ENCODE peak calls at places on chromosomes 11 and 22, in ten cellular contexts. A is fibroblast of mammary gland, H is left ventricle myocardium inferior, U is WTC11, Z is fibroblast of pulmonary artery, Y is MM.1S, E is AG04449, C is neural progenitor cell, X is cardiac fibroblast, O is stomach. G is an unnamed sample.
A peak's percentile ranks its signal among the peaks of the same experiment; 100 is the strongest.

GRCh38 chr22:30290318-30290678 is 993 bp upstream of the CASTOR1 start:
- DNase-seq in A (no peak), H (no peak), U (no peak), Z (no peak), Y (no peak), E (no peak), C (no peak), X (no peak), O (no peak), G (peak; percentile 57)

GRCh38 chr22:45290410-45290936 is 5.7 kb downstream of the UPK3A start:
- DNase-seq in A (peak; percentile 73), H (no peak), U (peak; percentile 53), Z (peak; percentile 25), Y (no peak), E (peak; percentile 58), C (peak; percentile 69), X (peak; percentile 42), O (peak; percentile 38), G (no peak)

GRCh38 chr11:95762513-95762912 is 27.1 kb downstream of the FAM76B start:
- DNase-seq in A (no peak), H (no peak), U (no peak), Z (no peak), Y (no peak), E (no peak), C (no peak), X (no peak), O (no peak), G (no peak)

GRCh38 chr22:37502342-37503182 is 16.4 kb upstream of the MFNG start:
- DNase-seq in A (no peak), H (no peak), U (no peak), Z (no peak), Y (no peak), E (no peak), C (no peak), X (no peak), O (peak; percentile 90), G (no peak)

GRCh38 chr11:16779436-16779835 is 41.0 kb downstream of the C11orf58 start:
- DNase-seq in A (no peak), H (no peak), U (peak; percentile 33), Z (no peak), Y (no peak), E (no peak), C (no peak), X (no peak), O (peak; percentile 32), G (no peak)

GRCh38 chr11:10288316-10288715 is 5.7 kb downstream of the SBF2 start:
- DNase-seq in A (no peak), H (no peak), U (no peak), Z (no peak), Y (peak; percentile 20), E (no peak), C (no peak), X (no peak), O (no peak), G (no peak)

GRCh38 chr22:35552186-35552842 is 11.7 kb downstream of the RASD2 start:
- DNase-seq in A (peak; percentile 30), H (no peak), U (peak; percentile 86), Z (no peak), Y (peak; percentile 94), E (no peak), C (peak; percentile 77), X (peak; percentile 35), O (no peak), G (peak; percentile 80)

GRCh38 chr11:554428-554823 is 6.1 kb downstream of the LMNTD2 start:
- DNase-seq in A (no peak), H (no peak), U (no peak), Z (no peak), Y (no peak), E (no peak), C (no peak), X (no peak), O (no peak), G (no peak)

GRCh38 chr11:110148775-110149744 is 55.9 kb downstream of the ZC3H12C start:
- DNase-seq in A (peak; percentile 90), H (no peak), U (no peak), Z (peak; percentile 91), Y (no peak), E (peak; percentile 31), C (no peak), X (peak; percentile 89), O (no peak), G (no peak)

GRCh38 chr11:124745835-124746620 is 6.0 kb downstream of the VSIG2 start:
- DNase-seq in A (no peak), H (no peak), U (peak; percentile 72), Z (no peak), Y (peak; percentile 62), E (no peak), C (peak; percentile 50), X (no peak), O (no peak), G (peak; percentile 81)
- TF ChIP-seq CTCF in A (peak; percentile 8), H (no peak), U (no peak), Z (no peak), Y (peak; percentile 49), E (peak; percentile 16), C (peak; percentile 44), X (no peak), O (peak; percentile 7), G (peak; percentile 36)

DNA sequence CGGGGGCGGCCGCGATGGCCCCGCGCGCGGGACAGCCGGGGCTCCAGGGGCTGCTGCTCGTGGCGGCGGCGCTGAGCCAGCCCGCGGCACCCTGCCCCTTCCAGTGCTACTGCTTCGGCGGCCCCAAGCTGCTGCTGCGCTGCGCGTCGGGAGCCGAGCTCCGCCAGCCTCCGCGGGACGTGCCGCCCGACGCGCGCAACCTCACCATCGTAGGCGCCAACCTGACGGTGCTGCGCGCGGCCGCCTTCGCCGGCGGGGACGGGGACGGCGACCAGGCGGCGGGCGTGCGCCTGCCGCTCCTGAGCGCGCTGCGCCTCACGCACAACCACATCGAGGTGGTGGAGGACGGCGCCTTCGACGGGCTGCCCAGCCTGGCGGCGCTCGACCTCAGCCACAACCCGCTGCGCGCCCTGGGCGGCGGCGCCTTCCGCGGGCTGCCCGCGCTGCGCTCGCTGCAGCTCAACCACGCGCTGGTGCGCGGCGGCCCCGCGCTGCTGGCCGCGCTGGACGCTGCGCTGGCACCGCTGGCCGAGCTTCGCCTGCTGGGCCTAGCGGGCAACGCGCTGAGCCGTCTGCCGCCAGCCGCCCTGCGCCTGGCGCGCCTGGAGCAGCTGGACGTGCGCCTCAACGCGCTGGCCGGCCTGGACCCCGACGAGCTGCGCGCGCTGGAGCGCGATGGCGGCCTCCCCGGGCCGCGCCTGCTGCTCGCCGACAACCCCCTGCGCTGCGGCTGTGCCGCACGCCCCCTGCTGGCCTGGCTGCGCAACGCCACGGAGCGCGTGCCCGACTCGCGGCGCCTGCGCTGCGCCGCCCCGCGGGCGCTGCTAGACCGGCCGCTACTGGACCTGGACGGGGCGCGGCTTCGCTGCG is 697 bp downstream of the TPBGL start:
- DNase-seq in A (peak; percentile 77), H (peak; percentile 83), U (peak; percentile 89), Z (peak; percentile 85), Y (peak; percentile 80), E (no peak), C (peak; percentile 95), X (peak; percentile 86), O (peak; percentile 87), G (peak; percentile 99)
- TF ChIP-seq CTCF in A (no peak), H (peak; percentile 95), U (peak; percentile 90), Z (peak; percentile 37), Y (peak; percentile 50), E (peak; percentile 75), C (peak; percentile 79), X (peak; percentile 44), O (peak; percentile 71), G (peak; percentile 100)

DNA sequence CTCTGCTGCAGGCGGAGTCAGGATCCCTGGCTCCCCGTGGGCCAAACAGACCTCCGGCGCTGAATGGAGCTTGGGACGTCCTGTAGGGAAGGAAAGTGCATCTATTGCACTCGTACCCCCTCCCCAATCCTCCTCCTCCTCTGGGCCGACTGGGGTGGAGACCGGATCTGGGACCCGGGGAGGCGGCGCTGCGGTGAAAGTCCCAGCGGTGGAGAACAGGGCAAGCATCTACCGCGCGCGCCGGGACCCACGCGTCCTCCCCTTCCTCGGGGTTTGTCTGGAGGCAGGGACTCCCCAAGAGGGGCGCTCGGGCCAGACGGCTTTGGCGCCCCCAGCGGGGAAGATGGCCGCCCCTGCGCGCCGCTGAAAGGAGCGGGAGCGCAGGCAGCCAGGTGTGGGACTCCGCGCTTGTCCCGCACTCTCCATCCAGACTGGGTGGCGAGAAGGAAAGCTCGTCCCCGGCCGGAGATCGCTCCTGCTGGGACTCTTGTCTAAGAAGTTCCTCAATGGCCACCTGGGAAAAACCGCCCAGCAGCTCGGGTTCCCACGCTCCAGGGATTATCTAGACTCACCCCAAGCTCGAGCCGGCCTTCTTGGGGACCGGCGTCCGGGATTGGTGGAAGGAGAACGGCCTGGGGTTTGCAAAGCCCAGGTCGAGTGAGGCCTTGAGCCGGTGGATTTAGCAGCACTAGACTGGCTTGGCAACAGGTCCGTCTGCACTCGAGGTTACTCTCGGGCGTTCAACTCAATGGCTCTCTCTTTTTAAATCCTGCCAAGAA is 718 bp downstream of the FADS2 start:
- DNase-seq in A (peak; percentile 18), H (peak; percentile 62), U (peak; percentile 64), Z (peak; percentile 37), Y (no peak), E (no peak), C (peak; percentile 78), X (peak; percentile 51), O (no peak), G (peak; percentile 79)
- TF ChIP-seq CTCF in A (peak; percentile 28), H (peak; percentile 54), U (peak; percentile 29), Z (peak; percentile 30), Y (peak; percentile 26), E (peak; percentile 72), C (peak; percentile 60), X (peak; percentile 54), O (peak; percentile 34), G (peak; percentile 73)

GRCh38 chr11:72543849-72544535 is 109.7 kb upstream of the CLPB start:
- DNase-seq in A (no peak), H (no peak), U (no peak), Z (no peak), Y (no peak), E (no peak), C (no peak), X (no peak), O (no peak), G (no peak)
- TF ChIP-seq CTCF in A (no peak), H (no peak), U (no peak), Z (no peak), Y (no peak), E (no peak), C (no peak), X (no peak), O (no peak), G (no peak)

GRCh38 chr11:98531576-98531975 is 489.2 kb upstream of the CNTN5 start:
- DNase-seq in A (no peak), H (no peak), U (no peak), Z (no peak), Y (no peak), E (no peak), C (peak; percentile 4), X (no peak), O (no peak), G (no peak)
- TF ChIP-seq CTCF in A (no peak), H (no peak), U (no peak), Z (no peak), Y (no peak), E (no peak), C (no peak), X (no peak), O (no peak), G (no peak)

G was measured in GM20000.